ENCODE peak calls at places on chromosomes 6 and 20, in six cellular contexts. One of them, this sample, is unnamed.

GRCh38 chr6:39594304-39594703 is 130.9 kb downstream of the KIF6 start:
- DNase-seq in SK-N-SH: no peak
- DNase-seq in GM23248: no peak
- DNase-seq in Kasumi-1: no peak
- DNase-seq in HEK293T: no peak
- DNase-seq in neuronal stem cell: no peak
- DNase-seq in this sample: no peak

GRCh38 chr6:106145741-106146227 is 59.6 kb downstream of the PRDM1 start:
- DNase-seq in SK-N-SH: no peak
- DNase-seq in GM23248: peak
- DNase-seq in Kasumi-1: no peak
- DNase-seq in HEK293T: no peak
- DNase-seq in neuronal stem cell: no peak
- DNase-seq in this sample: no peak

GRCh38 chr6:29641430-29642213 is 8.6 kb upstream of the GABBR1 start:
- DNase-seq in SK-N-SH: no peak
- DNase-seq in GM23248: no peak
- DNase-seq in Kasumi-1: no peak
- DNase-seq in HEK293T: no peak
- DNase-seq in neuronal stem cell: no peak
- DNase-seq in this sample: no peak

GRCh38 chr6:53792016-53792415 is 2.8 kb upstream of the LRRC1 start:
- DNase-seq in SK-N-SH: no peak
- DNase-seq in GM23248: peak
- DNase-seq in Kasumi-1: no peak
- DNase-seq in HEK293T: no peak
- DNase-seq in neuronal stem cell: no peak
- DNase-seq in this sample: no peak

GRCh38 chr20:34559311-34560140 is 1.0 kb downstream of the MAP1LC3A start:
- DNase-seq in SK-N-SH: peak
- DNase-seq in GM23248: peak
- DNase-seq in Kasumi-1: no peak
- DNase-seq in HEK293T: no peak
- DNase-seq in neuronal stem cell: no peak
- DNase-seq in this sample: no peak

GRCh38 chr6:42550277-42550676 is 13.6 kb upstream of the UBR2 start:
- DNase-seq in SK-N-SH: no peak
- DNase-seq in GM23248: no peak
- DNase-seq in Kasumi-1: no peak
- DNase-seq in HEK293T: no peak
- DNase-seq in neuronal stem cell: no peak
- DNase-seq in this sample: no peak

GRCh38 chr20:41058007-41058673 is 29.5 kb downstream of the TOP1 start:
- DNase-seq in SK-N-SH: peak
- DNase-seq in GM23248: peak
- DNase-seq in Kasumi-1: no peak
- DNase-seq in HEK293T: no peak
- DNase-seq in neuronal stem cell: no peak
- DNase-seq in this sample: no peak

GRCh38 chr20:32823078-32823477 is 3.3 kb downstream of the MAPRE1 start:
- DNase-seq in SK-N-SH: no peak
- DNase-seq in GM23248: peak
- DNase-seq in Kasumi-1: peak
- DNase-seq in HEK293T: no peak
- DNase-seq in neuronal stem cell: no peak
- DNase-seq in this sample: no peak

GRCh38 chr6:21078497-21078896 is 515.1 kb upstream of the SOX4 start:
- DNase-seq in SK-N-SH: no peak
- DNase-seq in GM23248: no peak
- DNase-seq in Kasumi-1: no peak
- DNase-seq in HEK293T: no peak
- DNase-seq in neuronal stem cell: no peak
- DNase-seq in this sample: no peak

GRCh38 chr6:87731818-87732661 is 30.0 kb upstream of the AKIRIN2 start:
- DNase-seq in SK-N-SH: no peak
- DNase-seq in GM23248: peak
- DNase-seq in Kasumi-1: peak
- DNase-seq in HEK293T: no peak
- DNase-seq in neuronal stem cell: no peak
- DNase-seq in this sample: peak

GRCh38 chr6:113128020-113128419 is 729.1 kb upstream of the MARCKS start:
- DNase-seq in SK-N-SH: no peak
- DNase-seq in GM23248: no peak
- DNase-seq in Kasumi-1: no peak
- DNase-seq in HEK293T: no peak
- DNase-seq in neuronal stem cell: no peak
- DNase-seq in this sample: no peak

GRCh38 chr6:52384145-52384766 is 22.3 kb downstream of the PAQR8 start:
- DNase-seq in SK-N-SH: no peak
- DNase-seq in GM23248: no peak
- DNase-seq in Kasumi-1: no peak
- DNase-seq in HEK293T: no peak
- DNase-seq in neuronal stem cell: no peak
- DNase-seq in this sample: no peak

GRCh38 chr6:31356216-31356945 is 598 bp downstream of the HLA-B start:
- DNase-seq in SK-N-SH: peak
- DNase-seq in GM23248: peak
- DNase-seq in Kasumi-1: no peak
- DNase-seq in HEK293T: no peak
- DNase-seq in neuronal stem cell: no peak
- DNase-seq in this sample: no peak

GRCh38 chr20:64168381-64169088 is 4.3 kb downstream of the MYT1 start:
- DNase-seq in SK-N-SH: peak
- DNase-seq in GM23248: no peak
- DNase-seq in Kasumi-1: no peak
- DNase-seq in HEK293T: no peak
- DNase-seq in neuronal stem cell: no peak
- DNase-seq in this sample: no peak

GRCh38 chr6:70221025-70221714 is 81.7 kb downstream of the COL9A1 start:
- DNase-seq in SK-N-SH: peak
- DNase-seq in GM23248: peak
- DNase-seq in Kasumi-1: peak
- DNase-seq in HEK293T: peak
- DNase-seq in neuronal stem cell: peak
- DNase-seq in this sample: peak

GRCh38 chr6:26421259-26422144 is 18.8 kb upstream of the BTN3A3 start:
- DNase-seq in SK-N-SH: peak
- DNase-seq in GM23248: peak
- DNase-seq in Kasumi-1: peak
- DNase-seq in HEK293T: peak
- DNase-seq in neuronal stem cell: peak
- DNase-seq in this sample: peak

GRCh38 chr20:63821824-63822223 is 9.2 kb downstream of the ZBTB46 start:
- DNase-seq in SK-N-SH: no peak
- DNase-seq in GM23248: no peak
- DNase-seq in Kasumi-1: peak
- DNase-seq in HEK293T: no peak
- DNase-seq in neuronal stem cell: no peak
- DNase-seq in this sample: no peak

GRCh38 chr6:89475634-89476033 is 42.7 kb downstream of the ANKRD6 start:
- DNase-seq in SK-N-SH: no peak
- DNase-seq in GM23248: peak
- DNase-seq in Kasumi-1: no peak
- DNase-seq in HEK293T: no peak
- DNase-seq in neuronal stem cell: no peak
- DNase-seq in this sample: no peak